ENCODE peak calls at places on chromosomes 3 and 15, in six cellular contexts. S, F, I, M, Z and B are unnamed samples.

GRCh38 chr3:157134620-157135191 is 25.2 kb downstream of the CCNL1 start:
- DNase-seq in M (no peak), Z (no peak), I (no peak), S (no peak), F (no peak), B (no peak)

GRCh38 chr3:151919030-151919328 is 45.5 kb downstream of the SUCNR1 start:
- DNase-seq in M (no peak), F (no peak), S (no peak), Z (no peak), I (no peak), B (no peak)

GRCh38 chr3:113205481-113205880 is 5.9 kb upstream of the BOC start:
- DNase-seq in M (no peak), I (no peak), F (no peak), S (no peak), Z (no peak), B (no peak)

GRCh38 chr3:42148982-42149432 is 57.9 kb downstream of the TRAK1 start:
- DNase-seq in S (no peak), F (no peak), M (peak; percentile 87), Z (no peak), I (no peak), B (peak; percentile 72)

GRCh38 chr15:44157679-44158078 is 37.4 kb downstream of the FRMD5 start:
- DNase-seq in F (no peak), M (no peak), Z (no peak), S (peak; percentile 4), I (no peak), B (no peak)

GRCh38 chr15:40941528-40942336 is 11.5 kb upstream of the CHAC1 start:
- DNase-seq in I (peak; percentile 86), M (peak; percentile 83), S (peak; percentile 82), F (peak; percentile 91), Z (peak; percentile 86), B (peak; percentile 92)

GRCh38 chr3:62669161-62669560 is 206.1 kb downstream of the CADPS start:
- DNase-seq in F (no peak), M (no peak), Z (no peak), I (no peak), S (no peak), B (no peak)

GRCh38 chr3:10530241-10530640 is 24.9 kb upstream of the ATP2B2 start:
- DNase-seq in S (no peak), F (no peak), I (no peak), M (no peak), Z (no peak), B (no peak)

GRCh38 chr3:72625616-72626337 is 222.5 kb downstream of the SHQ1 start:
- DNase-seq in F (no peak), S (peak; percentile 49), M (no peak), I (no peak), Z (no peak), B (no peak)

GRCh38 chr15:61654918-61655317 is 405.3 kb downstream of the VPS13C start:
- DNase-seq in Z (no peak), F (no peak), M (no peak), I (no peak), S (no peak), B (no peak)

GRCh38 chr15:47717036-47717611 is at the start of gene SEMA6D:
- DNase-seq in F (peak; percentile 85), S (no peak), M (peak; percentile 95), Z (no peak), I (no peak), B (peak; percentile 82)

GRCh38 chr3:69126999-69127398 is 4.6 kb upstream of the LMOD3 start:
- DNase-seq in Z (no peak), I (no peak), S (no peak), M (no peak), F (no peak), B (no peak)

GRCh38 chr15:91473894-91474293 is 373.8 kb downstream of the SV2B start:
- DNase-seq in S (no peak), I (no peak), Z (no peak), F (no peak), M (no peak), B (no peak)

GRCh38 chr3:47590212-47590611 is 11.5 kb upstream of the CSPG5 start:
- DNase-seq in F (no peak), Z (no peak), I (no peak), S (no peak), M (no peak), B (no peak)

GRCh38 chr3:152291649-152292066 is 22.9 kb downstream of the MBNL1 start:
- DNase-seq in M (no peak), I (no peak), Z (no peak), F (no peak), S (no peak), B (no peak)

GRCh38 chr15:79874242-79874641 is 22.6 kb downstream of the MTHFS start:
- DNase-seq in I (no peak), M (no peak), Z (no peak), F (no peak), S (no peak), B (no peak)

GRCh38 chr3:11236588-11237461 is 35.4 kb upstream of the ATG7 start:
- DNase-seq in F (peak; percentile 86), M (peak; percentile 70), S (peak; percentile 88), I (peak; percentile 31), Z (peak; percentile 70), B (peak; percentile 49)

GRCh38 chr3:130263708-130264107 is 81.8 kb upstream of the COL6A5 start:
- DNase-seq in Z (no peak), M (no peak), F (no peak), I (peak; percentile 7), S (no peak), B (no peak)

DNA sequence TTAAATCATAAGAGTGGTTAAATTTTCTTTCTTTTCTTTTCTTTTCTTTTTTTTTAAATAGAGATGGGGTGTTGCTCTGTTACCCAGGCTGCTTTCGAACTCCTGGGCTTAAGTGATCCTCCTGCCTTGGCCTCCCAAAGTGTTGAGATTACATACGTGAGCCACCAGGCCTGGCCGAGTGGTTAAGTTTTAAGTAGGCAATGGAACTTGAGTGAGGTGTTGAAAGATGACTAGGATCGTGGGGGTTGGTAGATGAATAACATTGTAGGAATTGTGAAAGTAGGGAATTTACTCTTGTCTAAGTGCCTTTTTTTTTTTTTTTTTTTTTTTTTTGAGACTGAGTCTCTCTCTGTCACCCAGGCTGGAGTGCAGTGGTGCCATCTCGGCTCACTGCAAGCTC is 9.9 kb downstream of the ECT2 start:
- DNase-seq in F (no peak), I (no peak), M (no peak), S (no peak), Z (no peak), B (no peak)
- H3K36me3 ChIP-seq in F (no peaks in the 10 kb centered on the region), I (peaks cover 2% of the 10 kb centered on the region), M (peaks cover 30% of the 10 kb centered on the region), S (peaks cover 76% of the 10 kb centered on the region), Z (peaks cover 100% of the 10 kb centered on the region), B (no peaks in the 10 kb centered on the region)

GRCh38 chr3:5198313-5198677 is 10.8 kb downstream of the EDEM1 start:
- DNase-seq in I (no peak), Z (no peak), S (no peak), M (no peak), F (no peak), B (no peak)
- H3K36me3 ChIP-seq in I (peaks cover 15% of the 10 kb centered on the region), Z (peaks cover 88% of the 10 kb centered on the region), S (peaks cover 7% of the 10 kb centered on the region), M (peaks cover 20% of the 10 kb centered on the region), F (peaks cover 6% of the 10 kb centered on the region), B (peaks cover 48% of the 10 kb centered on the region)

GRCh38 chr3:50254577-50255250 is 14.2 kb upstream of the SEMA3B start:
- DNase-seq in S (no peak), Z (no peak), F (no peak), M (no peak), I (no peak), B (peak; percentile 82)
- H3K36me3 ChIP-seq in S (no peaks in the 10 kb centered on the region), Z (peaks cover 88% of the 10 kb centered on the region), F (peaks cover 6% of the 10 kb centered on the region), M (peaks cover 30% of the 10 kb centered on the region), I (peaks cover 57% of the 10 kb centered on the region), B (peaks cover 92% of the 10 kb centered on the region)

DNA sequence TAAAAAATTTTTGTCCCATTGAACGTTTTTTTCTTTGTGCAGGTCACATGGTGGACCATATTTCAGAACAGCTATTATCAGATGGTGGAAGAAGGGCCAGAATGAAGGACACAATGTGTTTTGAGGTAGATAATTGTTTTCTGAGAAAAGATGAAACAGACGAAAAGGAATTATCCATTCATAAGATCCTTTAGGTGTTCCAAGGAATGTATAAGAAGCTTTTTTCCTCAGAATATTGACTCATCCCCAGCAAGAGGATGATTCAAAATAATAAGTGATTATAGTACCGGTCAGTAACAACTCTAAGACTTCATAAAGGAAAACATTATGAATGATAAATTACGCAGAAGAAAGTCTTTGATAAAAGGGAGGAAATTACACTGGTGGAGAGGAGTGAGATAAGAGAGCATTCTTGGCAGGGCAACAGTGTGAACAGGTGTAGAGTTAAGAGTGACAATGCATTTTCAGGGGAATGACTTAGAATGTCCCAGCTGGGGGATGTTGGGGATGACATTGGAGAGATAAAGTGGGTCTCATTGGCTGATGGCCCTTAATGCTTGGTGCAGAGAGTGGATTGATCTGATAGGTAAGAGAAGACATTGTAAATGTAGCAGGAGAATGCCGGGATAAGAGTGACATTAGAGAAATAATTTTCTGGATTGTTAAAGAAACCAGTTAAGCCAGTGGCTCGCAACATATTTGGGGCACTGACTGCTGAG is 27.0 kb upstream of the AQP9 start:
- DNase-seq in I (no peak), S (no peak), M (no peak), F (no peak), Z (no peak), B (no peak)
- H3K36me3 ChIP-seq in I (no peaks in the 10 kb centered on the region), S (no peaks in the 10 kb centered on the region), M (no peaks in the 10 kb centered on the region), F (no peaks in the 10 kb centered on the region), Z (no peaks in the 10 kb centered on the region), B (no peaks in the 10 kb centered on the region)

GRCh38 chr3:7576506-7576905 is 715.6 kb downstream of the GRM7 start:
- DNase-seq in I (no peak), S (no peak), M (no peak), F (no peak), Z (no peak), B (no peak)

GRCh38 chr3:7577513-7577912 is 716.6 kb downstream of the GRM7 start:
- DNase-seq in Z (no peak), M (no peak), F (no peak), S (no peak), I (no peak), B (no peak)

GRCh38 chr3:7585052-7585451 is 724.1 kb downstream of the GRM7 start:
- DNase-seq in S (no peak), I (no peak), Z (no peak), F (no peak), M (no peak), B (no peak)

GRCh38 chr3:7581831-7582230 is 720.9 kb downstream of the GRM7 start:
- DNase-seq in Z (no peak), F (no peak), S (no peak), I (no peak), M (no peak), B (no peak)
- H3K36me3 ChIP-seq in Z (no peaks in the 10 kb centered on the region), F (no peaks in the 10 kb centered on the region), S (no peaks in the 10 kb centered on the region), I (no peaks in the 10 kb centered on the region), M (no peaks in the 10 kb centered on the region), B (no peaks in the 10 kb centered on the region)

DNA sequence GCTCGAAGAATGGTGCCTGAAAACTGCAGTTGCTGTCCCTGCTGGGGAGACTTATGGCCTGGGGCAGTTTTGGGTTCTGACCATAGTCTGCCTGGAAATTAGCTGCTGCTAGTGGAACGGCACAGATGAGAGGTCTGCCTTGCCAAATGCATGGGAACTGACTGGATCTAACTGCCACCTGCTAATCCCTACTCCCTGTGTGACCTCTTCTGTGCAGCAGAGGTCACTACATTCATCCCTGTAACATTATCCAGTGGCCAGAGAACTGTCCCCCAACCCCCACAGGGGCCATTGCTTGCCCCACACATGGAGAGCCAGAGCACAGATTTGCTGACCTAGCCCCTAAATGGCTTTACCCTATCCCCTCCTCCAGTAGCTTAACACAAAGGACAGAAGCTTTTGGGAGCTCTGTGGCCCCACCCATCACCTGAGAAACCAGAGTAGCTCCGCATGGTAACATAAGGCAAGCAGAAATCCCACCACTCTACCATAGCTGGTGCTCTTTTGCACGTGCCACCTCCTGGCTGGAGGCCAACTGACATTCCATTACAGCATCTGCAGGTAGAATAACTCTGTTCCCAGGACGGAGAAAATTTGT is 840.0 kb downstream of the EPHA3 start:
- DNase-seq in Z (no peak), F (peak; percentile 42), I (no peak), M (peak; percentile 4), S (no peak), B (no peak)
- H3K36me3 ChIP-seq in Z (no peaks in the 10 kb centered on the region), F (no peaks in the 10 kb centered on the region), I (no peaks in the 10 kb centered on the region), M (no peaks in the 10 kb centered on the region), S (no peaks in the 10 kb centered on the region), B (no peaks in the 10 kb centered on the region)